ENCODE peak calls at places on chromosomes 11 and 22, in five cellular contexts. One of them, this sample, is unnamed.

GRCh38 chr11:58575377-58576020 is at the start of gene LPXN:
- DNase-seq in K562: no peak
- DNase-seq in HepG2: no peak
- DNase-seq in GM12878: no peak
- DNase-seq in H1: no peak
- DNase-seq in this sample: no peak

GRCh38 chr11:3218483-3219280 is at the start of gene MRGPRG:
- DNase-seq in GM12878: no peak
- DNase-seq in H1: no peak
- DNase-seq in K562: no peak
- DNase-seq in HepG2: no peak
- DNase-seq in this sample: no peak

GRCh38 chr11:65865550-65866172 is 5.4 kb downstream of the MUS81 start:
- DNase-seq in K562: no peak
- DNase-seq in GM12878: no peak
- DNase-seq in H1: no peak
- DNase-seq in HepG2: no peak
- DNase-seq in this sample: no peak

GRCh38 chr22:29503811-29504372 is 23.9 kb downstream of the NEFH start:
- DNase-seq in K562: no peak
- DNase-seq in HepG2: no peak
- DNase-seq in GM12878: no peak
- DNase-seq in H1: no peak
- DNase-seq in this sample: no peak

GRCh38 chr11:130315354-130315970 is 745 bp upstream of the ZBTB44 start:
- DNase-seq in GM12878: no peak
- DNase-seq in HepG2: no peak
- DNase-seq in K562: peak; percentile 14
- DNase-seq in H1: no peak
- DNase-seq in this sample: peak; percentile 85

GRCh38 chr22:28986366-28986765 is 75.3 kb downstream of the C22orf31 start:
- DNase-seq in GM12878: no peak
- DNase-seq in HepG2: peak; percentile 35
- DNase-seq in H1: no peak
- DNase-seq in K562: no peak
- DNase-seq in this sample: no peak

GRCh38 chr22:50084570-50084969 is 656 bp downstream of the MLC1 start:
- DNase-seq in HepG2: no peak
- DNase-seq in GM12878: no peak
- DNase-seq in K562: no peak
- DNase-seq in H1: no peak
- DNase-seq in this sample: no peak

GRCh38 chr11:15095736-15096228 is 18.9 kb upstream of the INSC start:
- DNase-seq in H1: no peak
- DNase-seq in K562: no peak
- DNase-seq in HepG2: no peak
- DNase-seq in GM12878: no peak
- DNase-seq in this sample: no peak

GRCh38 chr11:128886401-128887119 is 4.6 kb upstream of the KCNJ5 start:
- DNase-seq in HepG2: no peak
- DNase-seq in K562: no peak
- DNase-seq in H1: no peak
- DNase-seq in GM12878: no peak
- DNase-seq in this sample: peak; percentile 53

GRCh38 chr22:47116426-47117341 is 354.2 kb downstream of the TBC1D22A start:
- DNase-seq in K562: no peak
- DNase-seq in H1: no peak
- DNase-seq in HepG2: no peak
- DNase-seq in GM12878: no peak
- DNase-seq in this sample: no peak

GRCh38 chr22:30523646-30524489 is 18.4 kb upstream of the SEC14L4 start:
- DNase-seq in GM12878: no peak
- DNase-seq in HepG2: no peak
- DNase-seq in H1: no peak
- DNase-seq in K562: no peak
- DNase-seq in this sample: no peak

GRCh38 chr22:30516731-30517130 is 11.2 kb upstream of the SEC14L4 start:
- DNase-seq in GM12878: no peak
- DNase-seq in K562: no peak
- DNase-seq in H1: no peak
- DNase-seq in HepG2: no peak
- DNase-seq in this sample: no peak

GRCh38 chr22:30516273-30516672 is 10.8 kb upstream of the SEC14L4 start:
- DNase-seq in GM12878: no peak
- DNase-seq in K562: no peak
- DNase-seq in H1: no peak
- DNase-seq in HepG2: no peak
- DNase-seq in this sample: no peak

GRCh38 chr22:30521368-30522156 is 16.1 kb upstream of the SEC14L4 start:
- DNase-seq in GM12878: no peak
- DNase-seq in K562: no peak
- DNase-seq in H1: no peak
- DNase-seq in HepG2: no peak
- DNase-seq in this sample: no peak

GRCh38 chr22:30519842-30520425 is 14.4 kb upstream of the SEC14L4 start:
- DNase-seq in K562: no peak
- DNase-seq in HepG2: no peak
- DNase-seq in H1: no peak
- DNase-seq in GM12878: no peak
- DNase-seq in this sample: no peak
- TF ChIP-seq CREB1 in K562: no peak
- TF ChIP-seq CREB1 in HepG2: no peak
- TF ChIP-seq CREB1 in H1: no peak
- TF ChIP-seq CREB1 in GM12878: no peak
- TF ChIP-seq CREB1 in this sample: no peak

DNA sequence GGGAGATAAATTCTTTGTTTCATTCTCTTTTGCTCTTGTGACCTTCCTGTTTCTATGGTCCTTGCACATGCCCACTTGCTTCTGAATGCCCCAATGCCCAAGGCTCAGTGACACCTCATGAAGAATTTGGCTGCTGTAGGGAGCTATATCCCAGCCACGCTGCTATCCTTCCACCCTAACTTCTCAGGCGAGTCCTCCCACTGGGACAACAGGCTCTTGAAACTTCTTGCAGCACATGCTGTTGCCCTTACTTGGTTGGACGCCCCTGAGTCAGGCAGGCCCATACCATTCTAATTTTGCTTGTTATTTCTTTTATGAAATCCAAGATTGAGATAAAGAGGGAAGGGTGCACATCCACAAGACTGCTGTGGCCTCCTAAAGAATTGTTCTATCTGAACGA is 57.6 kb upstream of the BLID start:
- DNase-seq in K562: no peak
- DNase-seq in GM12878: no peak
- DNase-seq in HepG2: no peak
- DNase-seq in H1: no peak
- DNase-seq in this sample: no peak
- H3K4me2 ChIP-seq in K562: no peak overlapping the region
- H3K4me2 ChIP-seq in GM12878: no peak overlapping the region
- H3K4me2 ChIP-seq in HepG2: no peak overlapping the region
- H3K4me2 ChIP-seq in H1: no peak overlapping the region
- H3K4me2 ChIP-seq in this sample: no peak overlapping the region

DNA sequence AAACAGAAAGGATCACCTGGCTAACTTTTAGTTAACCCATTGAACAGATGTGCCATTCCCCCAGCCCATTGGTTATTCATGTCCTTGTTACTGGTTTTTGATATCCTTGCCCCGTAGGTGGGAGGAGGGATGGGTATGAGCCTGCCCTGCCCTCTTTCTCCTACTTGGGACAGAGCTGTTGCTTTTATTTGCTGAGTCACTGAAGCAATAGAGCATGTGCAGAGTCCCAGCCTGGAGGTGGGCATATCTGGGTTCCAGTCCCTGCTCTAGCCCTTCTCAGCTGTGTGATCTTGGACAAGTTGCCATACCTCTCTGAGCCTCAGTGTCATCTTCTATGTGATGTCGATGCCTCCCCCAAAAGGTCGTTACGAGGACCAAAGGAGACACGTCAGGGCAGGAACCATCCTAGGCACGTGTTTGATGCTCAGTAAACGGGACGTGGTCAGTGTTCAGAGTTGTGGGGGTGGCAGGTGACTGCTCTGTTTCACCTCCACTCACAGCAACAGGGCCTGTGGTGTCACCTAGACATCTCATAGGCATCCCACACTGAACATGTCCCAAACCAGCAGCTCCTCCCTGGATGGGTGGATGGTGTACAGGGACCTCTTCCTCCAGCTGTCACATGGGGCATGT is 61.0 kb downstream of the BMAL1 start:
- DNase-seq in GM12878: no peak
- DNase-seq in HepG2: no peak
- DNase-seq in H1: no peak
- DNase-seq in K562: peak; percentile 13
- DNase-seq in this sample: no peak
- TF ChIP-seq CREB1 in GM12878: no peak
- TF ChIP-seq CREB1 in HepG2: no peak
- TF ChIP-seq CREB1 in H1: no peak
- TF ChIP-seq CREB1 in K562: no peak
- TF ChIP-seq CREB1 in this sample: no peak

GRCh38 chr11:86938203-86938899 is 16.8 kb downstream of the FZD4 start:
- DNase-seq in GM12878: no peak
- DNase-seq in HepG2: no peak
- DNase-seq in K562: peak; percentile 55
- DNase-seq in H1: no peak
- DNase-seq in this sample: no peak

GRCh38 chr11:86941077-86941870 is 13.9 kb downstream of the FZD4 start:
- DNase-seq in K562: no peak
- DNase-seq in H1: no peak
- DNase-seq in HepG2: peak; percentile 95
- DNase-seq in GM12878: no peak
- DNase-seq in this sample: no peak

GRCh38 chr11:86941871-86942208 is 13.4 kb downstream of the FZD4 start:
- DNase-seq in H1: no peak
- DNase-seq in K562: no peak
- DNase-seq in HepG2: no peak
- DNase-seq in GM12878: no peak
- DNase-seq in this sample: no peak

GRCh38 chr11:86938900-86939880 is 16.0 kb downstream of the FZD4 start:
- DNase-seq in H1: no peak
- DNase-seq in GM12878: no peak
- DNase-seq in HepG2: peak; percentile 65
- DNase-seq in K562: peak; percentile 43
- DNase-seq in this sample: peak; percentile 81

GRCh38 chr11:86940122-86940777 is 14.9 kb downstream of the FZD4 start:
- DNase-seq in GM12878: no peak
- DNase-seq in HepG2: peak; percentile 74
- DNase-seq in H1: no peak
- DNase-seq in K562: peak; percentile 31
- DNase-seq in this sample: peak; percentile 40
- H3K4me2 ChIP-seq in GM12878: no peak overlapping the region
- H3K4me2 ChIP-seq in HepG2: peak overlapping the region; percentile 99
- H3K4me2 ChIP-seq in H1: no peak overlapping the region
- H3K4me2 ChIP-seq in K562: peak overlapping the region; percentile 85
- H3K4me2 ChIP-seq in this sample: no peak overlapping the region

GRCh38 chr11:104873252-104873651 is 25.0 kb downstream of the CASP12 start:
- DNase-seq in HepG2: no peak
- DNase-seq in K562: peak; percentile 11
- DNase-seq in H1: no peak
- DNase-seq in GM12878: no peak
- DNase-seq in this sample: peak; percentile 56
- TF ChIP-seq CREB1 in HepG2: no peak
- TF ChIP-seq CREB1 in K562: no peak
- TF ChIP-seq CREB1 in H1: no peak
- TF ChIP-seq CREB1 in GM12878: no peak
- TF ChIP-seq CREB1 in this sample: no peak